ENCODE peak calls at places on chromosomes 3 and 15, in five cellular contexts. One of them, this sample, is unnamed.

GRCh38 chr3:13621381-13622221 is 72.7 kb downstream of the FBLN2 start:
- DNase-seq in effector CD4-positive, alpha-beta T cell: no peak
- DNase-seq in HEK293T: no peak
- DNase-seq in posterior cingulate gyrus: no peak
- DNase-seq in Caki2: no peak
- DNase-seq in this sample: no peak

GRCh38 chr15:25057574-25057973 is 102.8 kb downstream of the SNRPN start:
- DNase-seq in effector CD4-positive, alpha-beta T cell: no peak
- DNase-seq in HEK293T: no peak
- DNase-seq in posterior cingulate gyrus: no peak
- DNase-seq in Caki2: no peak
- DNase-seq in this sample: no peak

GRCh38 chr3:148763921-148764320 is 63.7 kb upstream of the CPB1 start:
- DNase-seq in effector CD4-positive, alpha-beta T cell: no peak
- DNase-seq in HEK293T: no peak
- DNase-seq in posterior cingulate gyrus: no peak
- DNase-seq in Caki2: no peak
- DNase-seq in this sample: no peak

GRCh38 chr3:55189359-55189801 is 261.5 kb upstream of the LRTM1 start:
- DNase-seq in effector CD4-positive, alpha-beta T cell: no peak
- DNase-seq in HEK293T: no peak
- DNase-seq in posterior cingulate gyrus: no peak
- DNase-seq in Caki2: peak
- DNase-seq in this sample: no peak

GRCh38 chr15:36880226-36880912 is 220.0 kb downstream of the MEIS2 start:
- DNase-seq in effector CD4-positive, alpha-beta T cell: no peak
- DNase-seq in HEK293T: no peak
- DNase-seq in posterior cingulate gyrus: no peak
- DNase-seq in Caki2: no peak
- DNase-seq in this sample: no peak

GRCh38 chr3:184320099-184320445 is 5.7 kb downstream of the EIF4G1 start:
- DNase-seq in effector CD4-positive, alpha-beta T cell: no peak
- DNase-seq in HEK293T: no peak
- DNase-seq in posterior cingulate gyrus: peak
- DNase-seq in Caki2: peak
- DNase-seq in this sample: peak

GRCh38 chr3:126618021-126618420 is 36.9 kb downstream of the TXNRD3 start:
- DNase-seq in effector CD4-positive, alpha-beta T cell: no peak
- DNase-seq in HEK293T: no peak
- DNase-seq in posterior cingulate gyrus: no peak
- DNase-seq in Caki2: no peak
- DNase-seq in this sample: no peak

GRCh38 chr3:129627350-129628168 is 21.1 kb upstream of the PLXND1 start:
- DNase-seq in effector CD4-positive, alpha-beta T cell: peak
- DNase-seq in HEK293T: peak
- DNase-seq in posterior cingulate gyrus: peak
- DNase-seq in Caki2: peak
- DNase-seq in this sample: peak

GRCh38 chr3:13014755-13015285 is 58.4 kb downstream of the IQSEC1 start:
- DNase-seq in effector CD4-positive, alpha-beta T cell: no peak
- DNase-seq in HEK293T: no peak
- DNase-seq in posterior cingulate gyrus: no peak
- DNase-seq in Caki2: no peak
- DNase-seq in this sample: no peak

GRCh38 chr3:46380471-46381215 is 9.9 kb downstream of the CCR5 start:
- DNase-seq in effector CD4-positive, alpha-beta T cell: no peak
- DNase-seq in HEK293T: no peak
- DNase-seq in posterior cingulate gyrus: no peak
- DNase-seq in Caki2: no peak
- DNase-seq in this sample: no peak

GRCh38 chr3:188507244-188507720 is 353.3 kb downstream of the LPP start:
- DNase-seq in effector CD4-positive, alpha-beta T cell: no peak
- DNase-seq in HEK293T: no peak
- DNase-seq in posterior cingulate gyrus: no peak
- DNase-seq in Caki2: no peak
- DNase-seq in this sample: no peak